ENCODE peak calls at places on chromosomes 13 and 19, in six cellular contexts. One of them, this sample, is unnamed.

GRCh38 chr19:38850976-38851621 is 1.3 kb upstream of the HNRNPL start:
- DNase-seq in HS-5: no peak
- DNase-seq in cerebellum: peak
- DNase-seq in stimulated activated naive B cell treated with anti-CD40 and anti-IgM and Interleukin-4, amounts not matched to agents 10 μg/mL and 1 μg/mL and 100 μg/mL, for 72 hours: peak
- DNase-seq in activated T-helper 1 cell treated with anti-CD3 and anti-CD28 coated beads, Interleukin-12 subunit alpha, Interleukin-12 subunit beta, Interleukin-2, Interleukin-4 antibody, amounts not matched to agents 30 ng/mL and 10 ng/mL and 1 ng/mL, durations not matched to agents 14 hours and 24 hours and 36 hours: no peak
- DNase-seq in memory B cell: peak
- DNase-seq in this sample: peak

GRCh38 chr13:21289475-21289874 is 113.0 kb downstream of the MRPL57 start:
- DNase-seq in HS-5: no peak
- DNase-seq in activated T-helper 1 cell treated with anti-CD3 and anti-CD28 coated beads, Interleukin-12 subunit alpha, Interleukin-12 subunit beta, Interleukin-2, Interleukin-4 antibody, amounts not matched to agents 30 ng/mL and 10 ng/mL and 1 ng/mL, durations not matched to agents 14 hours and 24 hours and 36 hours: no peak
- DNase-seq in memory B cell: no peak
- DNase-seq in stimulated activated naive B cell treated with anti-CD40 and anti-IgM and Interleukin-4, amounts not matched to agents 10 μg/mL and 1 μg/mL and 100 μg/mL, for 72 hours: no peak
- DNase-seq in cerebellum: no peak
- DNase-seq in this sample: no peak

GRCh38 chr13:95480131-95480545 is 72.4 kb upstream of the CLDN10 start:
- DNase-seq in activated T-helper 1 cell treated with anti-CD3 and anti-CD28 coated beads, Interleukin-12 subunit alpha, Interleukin-12 subunit beta, Interleukin-2, Interleukin-4 antibody, amounts not matched to agents 30 ng/mL and 10 ng/mL and 1 ng/mL, durations not matched to agents 14 hours and 24 hours and 36 hours: no peak
- DNase-seq in cerebellum: no peak
- DNase-seq in stimulated activated naive B cell treated with anti-CD40 and anti-IgM and Interleukin-4, amounts not matched to agents 10 μg/mL and 1 μg/mL and 100 μg/mL, for 72 hours: peak
- DNase-seq in HS-5: no peak
- DNase-seq in memory B cell: no peak
- DNase-seq in this sample: no peak

GRCh38 chr13:33353210-33353609 is 67.7 kb upstream of the STARD13 start:
- DNase-seq in cerebellum: no peak
- DNase-seq in HS-5: no peak
- DNase-seq in stimulated activated naive B cell treated with anti-CD40 and anti-IgM and Interleukin-4, amounts not matched to agents 10 μg/mL and 1 μg/mL and 100 μg/mL, for 72 hours: peak
- DNase-seq in memory B cell: no peak
- DNase-seq in activated T-helper 1 cell treated with anti-CD3 and anti-CD28 coated beads, Interleukin-12 subunit alpha, Interleukin-12 subunit beta, Interleukin-2, Interleukin-4 antibody, amounts not matched to agents 30 ng/mL and 10 ng/mL and 1 ng/mL, durations not matched to agents 14 hours and 24 hours and 36 hours: no peak
- DNase-seq in this sample: no peak

GRCh38 chr19:50430888-50431342 is 1.8 kb upstream of the MYBPC2 start:
- DNase-seq in memory B cell: peak
- DNase-seq in cerebellum: no peak
- DNase-seq in HS-5: no peak
- DNase-seq in stimulated activated naive B cell treated with anti-CD40 and anti-IgM and Interleukin-4, amounts not matched to agents 10 μg/mL and 1 μg/mL and 100 μg/mL, for 72 hours: peak
- DNase-seq in activated T-helper 1 cell treated with anti-CD3 and anti-CD28 coated beads, Interleukin-12 subunit alpha, Interleukin-12 subunit beta, Interleukin-2, Interleukin-4 antibody, amounts not matched to agents 30 ng/mL and 10 ng/mL and 1 ng/mL, durations not matched to agents 14 hours and 24 hours and 36 hours: no peak
- DNase-seq in this sample: no peak

GRCh38 chr13:36431204-36432105 is 840 bp upstream of the CCNA1 start:
- DNase-seq in memory B cell: peak
- DNase-seq in cerebellum: no peak
- DNase-seq in stimulated activated naive B cell treated with anti-CD40 and anti-IgM and Interleukin-4, amounts not matched to agents 10 μg/mL and 1 μg/mL and 100 μg/mL, for 72 hours: peak
- DNase-seq in HS-5: no peak
- DNase-seq in activated T-helper 1 cell treated with anti-CD3 and anti-CD28 coated beads, Interleukin-12 subunit alpha, Interleukin-12 subunit beta, Interleukin-2, Interleukin-4 antibody, amounts not matched to agents 30 ng/mL and 10 ng/mL and 1 ng/mL, durations not matched to agents 14 hours and 24 hours and 36 hours: no peak
- DNase-seq in this sample: peak

GRCh38 chr13:48318714-48319457 is 15.3 kb downstream of the RB1 start:
- DNase-seq in stimulated activated naive B cell treated with anti-CD40 and anti-IgM and Interleukin-4, amounts not matched to agents 10 μg/mL and 1 μg/mL and 100 μg/mL, for 72 hours: no peak
- DNase-seq in memory B cell: no peak
- DNase-seq in activated T-helper 1 cell treated with anti-CD3 and anti-CD28 coated beads, Interleukin-12 subunit alpha, Interleukin-12 subunit beta, Interleukin-2, Interleukin-4 antibody, amounts not matched to agents 30 ng/mL and 10 ng/mL and 1 ng/mL, durations not matched to agents 14 hours and 24 hours and 36 hours: no peak
- DNase-seq in HS-5: no peak
- DNase-seq in cerebellum: no peak
- DNase-seq in this sample: no peak

GRCh38 chr13:80979035-80979641 is 638.2 kb upstream of the SPRY2 start:
- DNase-seq in HS-5: no peak
- DNase-seq in stimulated activated naive B cell treated with anti-CD40 and anti-IgM and Interleukin-4, amounts not matched to agents 10 μg/mL and 1 μg/mL and 100 μg/mL, for 72 hours: peak
- DNase-seq in cerebellum: peak
- DNase-seq in memory B cell: no peak
- DNase-seq in activated T-helper 1 cell treated with anti-CD3 and anti-CD28 coated beads, Interleukin-12 subunit alpha, Interleukin-12 subunit beta, Interleukin-2, Interleukin-4 antibody, amounts not matched to agents 30 ng/mL and 10 ng/mL and 1 ng/mL, durations not matched to agents 14 hours and 24 hours and 36 hours: no peak
- DNase-seq in this sample: peak

GRCh38 chr13:50227356-50227755 is 212.1 kb downstream of the KCNRG start:
- DNase-seq in cerebellum: no peak
- DNase-seq in stimulated activated naive B cell treated with anti-CD40 and anti-IgM and Interleukin-4, amounts not matched to agents 10 μg/mL and 1 μg/mL and 100 μg/mL, for 72 hours: no peak
- DNase-seq in activated T-helper 1 cell treated with anti-CD3 and anti-CD28 coated beads, Interleukin-12 subunit alpha, Interleukin-12 subunit beta, Interleukin-2, Interleukin-4 antibody, amounts not matched to agents 30 ng/mL and 10 ng/mL and 1 ng/mL, durations not matched to agents 14 hours and 24 hours and 36 hours: no peak
- DNase-seq in HS-5: no peak
- DNase-seq in memory B cell: no peak
- DNase-seq in this sample: no peak